ENCODE peak calls at places on chromosomes 4 and X, in seven cellular contexts. M is tibial nerve, Y is sigmoid colon, I is ovary, B is A549, J is testis, O is adrenal gland. E is an unnamed sample.

GRCh38 chrX:115350696-115351408 is 61.3 kb downstream of the LUZP4 start:
- DNase-seq in Y (no peak), I (no peak), O (no peak), B (no peak), M (no peak), J (no peak), E (no peak)

GRCh38 chr4:184165291-184165690 is 52.4 kb downstream of the ENPP6 start:
- DNase-seq in Y (no peak), I (no peak), O (no peak), M (no peak), J (no peak), B (no peak), E (no peak)

GRCh38 chr4:164596927-164597326 is 157.0 kb upstream of the SMIM31 start:
- DNase-seq in Y (no peak), B (no peak), O (no peak), I (no peak), J (no peak), M (no peak), E (no peak)

GRCh38 chrX:17977696-17978095 is 116.6 kb upstream of the RAI2 start:
- DNase-seq in J (no peak), I (no peak), M (no peak), Y (no peak), B (no peak), O (no peak), E (no peak)

GRCh38 chr4:88964450-88964849 is 92.5 kb downstream of the FAM13A start:
- DNase-seq in I (no peak), M (no peak), B (peak; percentile 5), O (no peak), Y (no peak), J (no peak), E (no peak)

GRCh38 chr4:7351014-7351413 is 83.7 kb downstream of the PSAPL1 start:
- DNase-seq in B (no peak), I (no peak), M (no peak), Y (no peak), J (no peak), O (no peak), E (no peak)

GRCh38 chrX:135974279-135974856 is 580 bp upstream of the MMGT1 start:
- DNase-seq in J (peak; percentile 86), M (peak; percentile 61), Y (peak; percentile 91), B (peak; percentile 41), I (peak; percentile 73), O (peak; percentile 82), E (peak; percentile 85)

GRCh38 chr4:24980064-24980690 is 50.6 kb downstream of the LGI2 start:
- DNase-seq in O (peak; percentile 61), Y (peak; percentile 83), M (no peak), B (peak; percentile 30), I (peak; percentile 32), J (peak; percentile 79), E (peak; percentile 69)

GRCh38 chr4:6894528-6895498 is 14.8 kb upstream of the TBC1D14 start:
- DNase-seq in B (no peak), I (no peak), Y (peak; percentile 46), M (no peak), J (no peak), O (peak; percentile 11), E (peak; percentile 25)

GRCh38 chrX:38561951-38562719 is 793 bp downstream of the TSPAN7 start:
- DNase-seq in O (peak; percentile 38), I (peak; percentile 25), Y (peak; percentile 68), M (no peak), B (no peak), J (peak; percentile 19), E (peak; percentile 41)

GRCh38 chrX:97126020-97126419 is 242.3 kb downstream of the RPA4 start:
- DNase-seq in B (no peak), M (no peak), I (no peak), J (no peak), Y (no peak), O (no peak), E (no peak)

GRCh38 chr4:108881190-108881589 is 118.3 kb upstream of the ETNPPL start:
- DNase-seq in Y (no peak), I (no peak), M (no peak), B (no peak), O (no peak), J (no peak), E (no peak)

GRCh38 chrX:22097295-22097694 is 65.2 kb downstream of the PHEX start:
- DNase-seq in I (no peak), J (no peak), B (no peak), M (no peak), O (no peak), Y (no peak), E (no peak)

GRCh38 chr4:76292730-76293129 is 13.8 kb upstream of the STBD1 start:
- DNase-seq in M (no peak), Y (no peak), J (no peak), I (no peak), B (no peak), O (no peak), E (no peak)

GRCh38 chr4:138868562-138868961 is 147.0 kb upstream of the NOCT start:
- DNase-seq in I (peak; percentile 28), J (no peak), O (peak; percentile 15), B (no peak), Y (no peak), M (no peak), E (no peak)

GRCh38 chrX:84219551-84219950 is 31.6 kb upstream of the RPS6KA6 start:
- DNase-seq in M (no peak), O (no peak), I (no peak), J (no peak), B (no peak), Y (no peak), E (no peak)

GRCh38 chrX:64782923-64783322 is 193.3 kb downstream of the ZC4H2 start:
- DNase-seq in I (no peak), B (no peak), O (no peak), Y (no peak), M (no peak), J (no peak), E (no peak)

GRCh38 chr4:67700119-67700873 is 659 bp downstream of the UBA6 start:
- DNase-seq in Y (no peak), J (no peak), I (no peak), O (no peak), B (no peak), M (no peak), E (no peak)

GRCh38 chr4:84956014-84956413 is 10.5 kb downstream of the WDFY3 start:
- DNase-seq in I (no peak), J (no peak), B (no peak), M (no peak), O (no peak), Y (no peak), E (no peak)

GRCh38 chr4:3462790-3463415 is at the start of gene DOK7:
- DNase-seq in O (peak; percentile 71), M (no peak), Y (no peak), B (no peak), J (peak; percentile 43), I (no peak), E (peak; percentile 75)
- TF ChIP-seq POLR2A in O (no peak), M (no peak), Y (no peak), B (no peak), J (no peak), I (no peak), E (peak; percentile 43)

DNA sequence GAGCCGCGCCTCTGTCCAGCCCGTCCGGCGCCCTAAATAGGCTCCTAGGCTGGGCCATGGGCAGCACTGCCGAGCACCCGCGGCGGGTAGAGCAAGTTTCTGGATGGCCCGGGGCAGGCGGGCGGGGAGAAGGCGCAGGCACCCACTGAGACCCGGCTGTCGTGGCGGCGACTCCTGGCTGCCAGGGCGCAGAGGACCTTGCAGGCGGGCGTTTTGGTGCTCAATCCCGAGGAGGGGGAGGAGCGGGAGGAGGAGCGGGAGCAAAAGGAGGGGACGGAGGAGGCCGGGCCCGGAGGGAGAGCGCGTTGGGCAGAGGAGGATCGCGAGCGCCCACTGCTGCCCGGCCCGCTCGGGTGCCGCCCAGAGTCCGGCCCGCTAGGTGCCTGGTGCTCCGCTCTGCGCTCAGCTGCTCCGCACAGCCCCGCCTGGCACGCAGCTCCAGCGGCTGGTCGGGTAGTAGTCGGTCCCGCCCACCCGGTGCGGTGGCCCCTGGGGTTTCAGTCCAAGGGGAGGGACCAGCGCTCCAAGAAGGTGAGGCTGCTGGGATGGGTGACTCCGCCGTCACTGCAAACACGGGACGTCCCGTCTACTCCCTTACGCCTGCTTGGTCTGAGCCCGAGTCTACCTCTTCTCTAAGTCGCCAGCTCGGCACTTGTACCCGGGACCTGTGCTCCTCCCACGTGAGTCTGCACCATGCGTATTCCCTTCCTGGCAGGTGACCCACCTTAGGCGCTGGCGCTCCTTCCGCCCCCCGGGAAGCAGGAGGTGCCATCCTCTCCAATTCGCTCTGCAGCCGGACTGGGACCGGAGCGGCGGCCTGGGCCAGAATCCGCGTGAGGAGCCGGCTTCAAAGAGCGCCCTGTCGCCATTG is at the start of gene HS3ST1:
- DNase-seq in Y (peak; percentile 87), I (peak; percentile 91), B (peak; percentile 67), J (peak; percentile 81), O (peak; percentile 91), M (peak; percentile 68), E (peak; percentile 90)
- H3K27ac ChIP-seq in Y (peak within 1 kb of the TSS; percentile 54), I (peak within 1 kb of the TSS; percentile 80), B (peak within 1 kb of the TSS; percentile 83), J (peak within 1 kb of the TSS; percentile 80), O (peak within 1 kb of the TSS; percentile 68), M (peak within 1 kb of the TSS; percentile 77), E (peak within 1 kb of the TSS; percentile 13)

DNA sequence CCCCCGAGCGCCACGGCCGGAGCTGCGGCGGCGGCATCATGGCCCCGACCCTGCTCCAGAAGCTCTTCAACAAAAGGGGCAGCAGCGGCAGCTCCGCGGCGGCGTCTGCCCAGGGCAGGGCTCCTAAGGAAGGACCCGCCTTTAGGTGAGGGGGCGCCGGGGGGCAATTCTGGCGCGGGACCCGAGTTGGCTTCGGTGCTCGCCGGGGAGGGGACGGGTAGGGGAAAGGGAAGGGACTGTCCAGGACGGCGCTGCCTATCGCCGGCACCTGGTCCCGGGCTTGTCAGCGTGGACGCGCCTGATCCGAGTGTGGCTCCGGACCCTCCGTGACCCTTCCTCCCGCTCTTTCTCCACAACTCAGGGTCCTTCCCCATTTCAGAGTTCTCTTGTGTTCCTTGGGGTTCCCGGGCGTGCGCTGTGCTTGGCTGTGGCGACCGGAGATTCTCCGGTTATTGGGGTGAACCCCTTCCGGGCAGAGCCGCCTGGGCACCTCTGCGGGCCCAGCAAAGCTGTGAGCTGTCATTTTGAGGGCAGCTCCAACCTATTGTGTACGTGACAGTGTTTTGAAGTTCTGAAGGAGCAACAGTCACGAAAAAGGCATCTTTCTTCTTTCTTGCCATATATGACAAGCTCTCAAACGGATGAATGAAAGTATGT is 477 bp downstream of the FNIP2 start:
- DNase-seq in Y (peak; percentile 77), O (peak; percentile 51), I (peak; percentile 30), M (no peak), B (peak; percentile 19), J (peak; percentile 35), E (peak; percentile 41)
- TF ChIP-seq POLR2A in Y (no peak), O (no peak), I (no peak), M (no peak), B (no peak), J (no peak), E (no peak)

DNA sequence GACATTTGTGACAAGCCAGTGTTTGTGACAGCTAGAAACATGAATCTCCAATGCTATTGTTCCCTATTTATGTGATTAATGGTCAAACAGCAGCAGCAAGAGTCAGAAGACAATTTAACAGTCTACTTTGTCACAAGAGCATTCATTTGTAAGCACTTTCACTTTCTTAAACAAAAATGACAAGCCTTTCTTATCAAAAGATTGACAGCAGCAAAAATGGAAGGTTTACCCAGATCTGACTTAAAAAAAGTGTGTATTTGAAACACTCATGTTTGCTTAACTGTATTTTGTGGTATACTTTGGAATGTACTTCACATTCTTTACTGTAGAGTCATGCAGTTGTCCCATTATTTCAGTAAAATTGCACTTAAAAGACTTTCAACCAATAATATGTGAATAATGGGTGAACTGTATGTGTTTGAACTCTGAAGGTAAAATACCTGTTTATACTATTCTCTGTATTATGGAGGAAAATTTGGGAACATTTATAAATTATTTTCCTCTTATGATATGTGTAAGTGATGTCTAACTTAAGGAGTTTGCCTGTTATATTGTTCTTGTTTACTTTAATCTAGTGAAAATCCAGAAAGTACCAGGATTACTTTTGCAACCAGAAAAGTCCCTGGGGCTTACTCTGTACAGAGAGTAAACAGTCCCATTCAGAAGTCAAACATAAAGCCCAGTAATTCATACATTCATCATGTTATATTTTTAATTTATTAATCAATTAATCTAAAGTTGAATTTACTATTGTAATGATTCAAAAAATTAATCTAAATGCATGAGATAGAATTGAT is 314.9 kb upstream of the TRAM1L1 start:
- DNase-seq in M (no peak), B (no peak), J (no peak), I (no peak), O (no peak), Y (no peak), E (no peak)
- H3K27ac ChIP-seq in M (no peak overlapping the region), B (no peak overlapping the region), J (no peak overlapping the region), I (no peak overlapping the region), O (no peak overlapping the region), Y (no peak overlapping the region), E (no peak overlapping the region)

E was measured in heart left ventricle.